ENCODE peak calls at places on chromosomes 11 and 22, in six cellular contexts. M, R, X, S, T and P are unnamed samples.

GRCh38 chr11:35247428-35247827 is 108.5 kb downstream of the CD44 start:
- DNase-seq in M (no peak), R (no peak), X (no peak), S (no peak), T (no peak), P (no peak)

GRCh38 chr22:46619240-46619829 is 851 bp upstream of the GRAMD4 start:
- DNase-seq in M (no peak), R (no peak), X (no peak), S (no peak), T (no peak), P (no peak)

GRCh38 chr11:46721286-46721685 is 2.3 kb downstream of the F2 start:
- DNase-seq in M (no peak), R (peak; percentile 51), X (no peak), S (no peak), T (no peak), P (no peak)

GRCh38 chr11:128874406-128874805 is 7.3 kb upstream of the KCNJ1 start:
- DNase-seq in M (no peak), R (no peak), X (no peak), S (no peak), T (no peak), P (no peak)

GRCh38 chr11:79794484-79795393 is 353.9 kb upstream of the TENM4 start:
- DNase-seq in M (no peak), R (no peak), X (no peak), S (no peak), T (no peak), P (no peak)

GRCh38 chr11:82797595-82797971 is 63.9 kb upstream of the FAM181B start:
- DNase-seq in M (no peak), R (no peak), X (no peak), S (no peak), T (no peak), P (no peak)

GRCh38 chr11:118797510-118797909 is 6.5 kb upstream of the DDX6 start:
- DNase-seq in M (no peak), R (no peak), X (no peak), S (no peak), T (no peak), P (no peak)

GRCh38 chr11:128488471-128488870 is 98.9 kb downstream of the ETS1 start:
- DNase-seq in M (no peak), R (no peak), X (no peak), S (no peak), T (peak; percentile 91), P (no peak)

DNA sequence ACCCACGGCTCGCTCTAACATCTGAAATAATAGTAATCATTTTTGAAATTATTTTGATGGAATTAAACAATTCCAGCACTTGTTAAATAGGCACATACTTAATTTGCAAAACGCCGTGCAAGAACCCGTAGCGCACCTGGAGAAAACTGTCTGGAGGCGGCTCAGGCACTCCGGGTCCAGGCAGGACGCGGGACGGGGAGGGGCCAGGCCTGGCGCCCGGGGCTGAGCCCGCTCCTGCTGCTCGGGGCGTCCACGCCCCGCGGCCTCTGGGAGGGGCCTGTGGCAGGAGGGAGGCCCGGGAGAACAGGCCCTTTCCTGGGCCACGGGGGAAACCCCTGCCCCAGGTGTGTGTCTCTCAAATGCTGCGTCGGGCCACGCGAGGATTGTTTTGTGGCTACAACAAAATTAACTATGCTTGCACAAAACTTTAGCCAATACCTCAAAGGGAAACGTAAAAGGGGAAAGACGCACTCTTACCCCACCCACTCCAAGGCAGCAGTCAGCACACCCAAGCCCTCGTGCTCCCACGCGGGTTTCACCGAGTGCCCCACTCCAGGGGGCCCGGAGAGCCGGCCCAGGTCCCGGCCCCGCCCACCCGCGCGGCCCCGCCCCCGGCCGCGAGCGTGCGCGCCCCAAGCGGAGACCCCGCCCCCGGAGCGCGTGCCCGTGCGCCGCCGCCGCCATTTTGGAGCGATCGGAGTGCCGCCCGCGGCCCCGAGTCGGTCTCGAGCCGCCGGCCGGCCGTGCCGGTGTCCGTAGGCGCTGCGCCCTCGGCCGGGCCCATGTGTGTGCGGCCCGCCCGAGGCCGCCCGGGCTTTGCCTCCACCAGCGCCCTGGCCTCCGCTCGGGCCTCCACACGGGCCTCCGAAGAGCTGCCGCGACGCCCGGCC is at the start of gene PPP6R2:
- DNase-seq in M (peak; percentile 82), R (peak; percentile 85), X (peak; percentile 93), S (no peak), T (no peak), P (peak; percentile 92)
- TF ChIP-seq CTCF in M (peak; percentile 68), R (peak; percentile 47), X (no peak), S (no peak), T (no peak), P (no peak)

GRCh38 chr11:132944557-132944920 is 587.8 kb downstream of the OPCML start:
- DNase-seq in M (no peak), R (no peak), X (peak; percentile 47), S (no peak), T (no peak), P (no peak)

GRCh38 chr11:132941761-132942160 is 590.5 kb downstream of the OPCML start:
- DNase-seq in M (no peak), R (no peak), X (no peak), S (no peak), T (no peak), P (no peak)

GRCh38 chr11:132943325-132943736 is 589.0 kb downstream of the OPCML start:
- DNase-seq in M (no peak), R (no peak), X (no peak), S (no peak), T (no peak), P (no peak)

GRCh38 chr11:132942611-132943324 is 589.5 kb downstream of the OPCML start:
- DNase-seq in M (no peak), R (no peak), X (peak; percentile 57), S (no peak), T (no peak), P (no peak)

GRCh38 chr11:132943737-132944556 is 588.4 kb downstream of the OPCML start:
- DNase-seq in M (no peak), R (no peak), X (peak; percentile 72), S (no peak), T (no peak), P (no peak)
- TF ChIP-seq CTCF in M (no peak), R (no peak), X (peak; percentile 6), S (no peak), T (no peak), P (no peak)

DNA sequence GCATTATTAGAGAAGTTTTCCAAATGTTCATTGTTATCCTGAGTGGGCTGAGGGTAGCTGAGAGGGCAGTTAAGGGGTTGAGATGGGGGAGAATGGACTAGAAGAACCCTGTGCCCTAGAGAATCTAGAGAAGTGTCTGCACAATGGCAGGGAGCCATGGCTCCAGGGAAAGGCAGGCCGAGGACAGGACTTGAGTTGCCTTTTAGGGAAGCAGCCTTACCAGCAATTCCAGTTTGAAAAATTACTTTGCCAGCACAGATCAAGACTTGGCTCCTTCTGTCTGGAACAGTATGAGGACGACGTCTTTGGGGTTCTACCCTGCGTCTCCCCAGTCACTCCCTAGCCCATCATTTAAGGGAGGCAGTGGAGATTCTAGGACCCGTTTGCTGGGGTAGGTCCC is 25.7 kb upstream of the MICAL3 start:
- DNase-seq in M (peak; percentile 8), R (no peak), X (no peak), S (no peak), T (no peak), P (no peak)
- TF ChIP-seq CTCF in M (no peak), R (no peak), X (no peak), S (no peak), T (no peak), P (no peak)

DNA sequence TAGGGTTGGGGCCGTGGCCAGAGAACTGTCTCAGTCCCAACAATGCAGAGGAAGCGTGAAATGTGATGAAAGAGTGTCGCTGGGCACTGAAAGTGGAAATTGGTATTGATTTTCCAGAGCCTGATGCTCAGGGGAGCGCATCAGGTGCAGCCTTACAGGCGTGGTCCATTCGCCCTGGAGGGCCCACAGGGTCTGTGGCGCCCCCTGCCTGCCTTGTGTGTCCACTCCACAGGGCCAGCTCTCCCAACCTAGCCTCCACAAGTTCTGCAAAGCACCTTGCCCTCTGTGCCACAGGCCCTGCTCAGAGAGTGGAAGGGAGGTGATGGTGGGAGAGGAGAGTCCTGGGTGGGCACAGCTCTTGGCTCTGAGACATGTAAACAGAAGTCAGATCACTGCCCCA is 54.9 kb upstream of the LMO1 start:
- DNase-seq in M (no peak), R (peak; percentile 5), X (peak; percentile 85), S (no peak), T (no peak), P (no peak)
- TF ChIP-seq CTCF in M (no peak), R (no peak), X (peak; percentile 81), S (peak; percentile 44), T (peak; percentile 19), P (peak; percentile 10)

GRCh38 chr11:44634401-44635281 is 69.2 kb downstream of the CD82 start:
- DNase-seq in M (no peak), R (peak; percentile 24), X (peak; percentile 56), S (peak; percentile 15), T (no peak), P (peak; percentile 15)
- TF ChIP-seq CTCF in M (no peak), R (no peak), X (no peak), S (no peak), T (no peak), P (no peak)

DNA sequence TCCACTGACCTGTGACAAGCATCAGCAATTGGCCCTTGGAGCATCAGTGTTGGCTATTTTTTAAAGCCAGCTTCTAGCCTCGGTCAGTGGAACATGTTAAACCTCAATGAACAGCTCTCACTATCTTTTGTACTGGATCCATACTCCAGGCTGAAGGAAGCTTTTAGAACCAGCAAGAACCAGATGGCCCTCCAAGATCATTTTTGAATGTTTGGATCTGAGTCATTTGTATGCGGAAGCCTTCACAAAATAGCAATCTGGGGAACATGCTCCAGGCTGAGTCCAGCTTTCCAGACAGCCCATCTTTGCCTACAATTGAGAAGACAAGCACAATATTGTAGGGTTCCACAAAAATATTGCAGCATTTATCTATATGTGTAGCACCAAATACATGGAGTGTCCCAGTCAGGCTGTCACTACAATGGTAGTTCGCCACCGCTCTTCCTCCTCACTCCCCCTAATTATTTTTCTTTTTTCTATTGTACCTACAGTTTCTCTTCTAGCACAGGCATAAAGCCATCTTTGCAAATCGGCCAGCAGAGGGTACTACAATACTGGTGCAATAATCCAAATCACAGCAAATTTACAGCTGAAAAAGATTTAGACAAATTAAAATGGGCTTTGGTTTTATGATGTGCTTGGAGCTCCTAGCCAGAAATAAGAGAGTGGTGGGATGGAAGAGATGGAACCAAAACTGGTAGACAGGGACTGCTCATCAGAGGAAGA is 177.4 kb upstream of the BLID start:
- DNase-seq in M (no peak), R (no peak), X (no peak), S (no peak), T (peak; percentile 8), P (no peak)
- TF ChIP-seq CTCF in M (peak; percentile 50), R (peak; percentile 32), X (peak; percentile 30), S (peak; percentile 31), T (peak; percentile 42), P (no peak)

DNA sequence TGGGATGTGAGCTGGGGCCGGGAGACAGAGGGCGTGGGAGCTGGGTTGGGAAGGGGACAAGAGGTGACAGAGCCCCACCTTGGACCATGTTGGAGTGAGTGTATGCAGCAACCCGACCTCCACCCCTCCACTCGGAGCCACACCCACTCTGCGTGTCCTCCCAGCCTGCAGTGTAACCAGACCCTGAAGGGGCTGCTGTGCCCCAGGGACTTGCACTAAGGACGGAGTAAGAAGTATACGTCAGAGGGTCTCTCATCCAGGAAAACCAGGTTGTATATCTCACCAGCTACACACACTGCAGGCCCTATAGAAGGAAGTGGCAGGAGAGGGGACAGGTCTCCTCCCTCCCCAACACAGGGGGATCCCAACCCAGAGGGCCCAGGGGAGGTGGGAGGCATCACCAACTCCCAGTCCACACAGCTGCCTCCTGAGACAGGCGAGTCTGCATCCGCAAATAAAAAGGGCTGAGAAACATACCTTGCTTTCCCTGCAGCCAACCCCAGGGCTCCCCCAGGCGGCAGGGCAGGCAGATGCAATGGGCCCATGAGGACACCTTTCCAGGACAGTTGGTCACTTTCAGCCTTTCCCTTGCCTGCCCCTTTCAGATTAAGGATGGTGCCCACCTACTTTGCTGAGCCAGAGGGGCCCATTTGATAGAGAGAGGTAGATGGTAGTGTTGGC is 180.2 kb downstream of the BRD1 start:
- DNase-seq in M (peak; percentile 15), R (peak; percentile 5), X (no peak), S (no peak), T (no peak), P (no peak)
- TF ChIP-seq CTCF in M (peak; percentile 48), R (peak; percentile 46), X (no peak), S (no peak), T (no peak), P (no peak)

GRCh38 chr22:26086359-26086758 is 82.9 kb upstream of the SEZ6L start:
- DNase-seq in M (no peak), R (peak; percentile 1), X (peak; percentile 36), S (no peak), T (no peak), P (no peak)
- TF ChIP-seq CTCF in M (no peak), R (peak; percentile 39), X (peak; percentile 43), S (no peak), T (no peak), P (no peak)